ENCODE peak calls at places on chromosomes 11 and 22, in six cellular contexts. G is hepatocyte, N is fibroblast of lung, E is pancreas, I is adrenal gland, J is colonic mucosa. T is an unnamed sample. For H3K4me1, the result is how much of the 10 kb centered on the place peaks cover.

GRCh38 chr11:60905551-60906113 is 753 bp downstream of the PRPF19 start:
- DNase-seq in E (no peak), I (no peak), J (peak), N (peak), G (peak), T (no peak)

GRCh38 chr11:64013141-64013896 is 22.4 kb upstream of the FLRT1 start:
- DNase-seq in G (no peak), J (no peak), E (no peak), N (no peak), I (no peak), T (no peak)

GRCh38 chr22:43203471-43203981 is 16.6 kb upstream of the TTLL12 start:
- DNase-seq in G (no peak), J (no peak), I (peak), N (no peak), E (no peak), T (peak)

GRCh38 chr11:132058211-132058772 is 687.9 kb downstream of the NTM start:
- DNase-seq in G (no peak), J (no peak), N (peak), E (no peak), I (no peak), T (no peak)

GRCh38 chr11:70331901-70332300 is 61.4 kb downstream of the PPFIA1 start:
- DNase-seq in E (no peak), J (no peak), G (no peak), N (no peak), I (no peak), T (no peak)

GRCh38 chr22:37186228-37186996 is 1.6 kb downstream of the C1QTNF6 start:
- DNase-seq in J (no peak), G (no peak), I (no peak), N (peak), E (peak), T (peak)

GRCh38 chr11:65095974-65096806 is at the start of gene VPS51:
- DNase-seq in J (peak), I (peak), E (peak), G (peak), N (peak), T (peak)

GRCh38 chr11:70900540-70900939 is 351.8 kb downstream of the SHANK2 start:
- DNase-seq in J (no peak), N (no peak), E (peak), G (no peak), I (no peak), T (no peak)

GRCh38 chr22:35071784-35072183 is 5.8 kb downstream of the ISX start:
- DNase-seq in I (no peak), N (no peak), E (no peak), J (peak), G (no peak), T (no peak)

GRCh38 chr11:65034423-65034822 is 6.6 kb upstream of the SAC3D1 start:
- DNase-seq in G (no peak), N (no peak), I (no peak), E (no peak), J (no peak), T (no peak)

GRCh38 chr22:47659467-47660302 is 897.2 kb downstream of the TBC1D22A start:
- DNase-seq in J (no peak), I (no peak), G (no peak), N (no peak), E (no peak), T (no peak)

GRCh38 chr11:108734956-108735559 is 70.2 kb downstream of the DDX10 start:
- DNase-seq in I (no peak), J (no peak), G (peak), N (no peak), E (no peak), T (peak)

GRCh38 chr11:106231591-106231990 is 154.1 kb downstream of the AASDHPPT start:
- DNase-seq in I (no peak), G (peak), N (peak), E (no peak), J (no peak), T (peak)

GRCh38 chr11:19073454-19074415 is 13.2 kb upstream of the MRGPRX2 start:
- DNase-seq in J (no peak), I (no peak), E (no peak), G (no peak), N (no peak), T (no peak)

GRCh38 chr11:1277936-1278512 is 31.4 kb downstream of the TOLLIP start:
- DNase-seq in J (no peak), I (no peak), N (no peak), G (no peak), E (no peak), T (no peak)

GRCh38 chr11:124951341-124951740 is 2.7 kb upstream of the CCDC15 start:
- DNase-seq in G (no peak), N (no peak), I (no peak), E (no peak), J (no peak), T (no peak)

GRCh38 chr22:26970809-26971394 is 313.5 kb downstream of the MIAT start:
- DNase-seq in I (no peak), J (no peak), E (no peak), N (no peak), G (no peak), T (no peak)

GRCh38 chr11:79439430-79439892 is 1.4 kb downstream of the TENM4 start:
- DNase-seq in E (no peak), N (peak), J (peak), G (peak), I (peak), T (peak)

GRCh38 chr11:14022251-14022650 is 59.7 kb downstream of the SPON1 start:
- DNase-seq in J (no peak), N (no peak), E (no peak), G (no peak), I (no peak), T (no peak)

GRCh38 chr11:3861698-3862097 is 6.2 kb downstream of the STIM1 start:
- DNase-seq in J (no peak), N (no peak), G (no peak), I (no peak), E (no peak), T (no peak)

GRCh38 chr11:29018631-29019030 is 910.4 kb downstream of the METTL15 start:
- DNase-seq in J (no peak), I (no peak), E (no peak), N (peak), G (no peak), T (no peak)

GRCh38 chr11:112322173-112322813 is 61.6 kb upstream of the PLET1 start:
- DNase-seq in N (no peak), I (no peak), E (no peak), G (no peak), J (no peak), T (no peak)

GRCh38 chr11:115439385-115439784 is 64.8 kb downstream of the CADM1 start:
- DNase-seq in N (peak), I (no peak), G (no peak), J (no peak), E (no peak), T (no peak)

GRCh38 chr11:12284321-12285050 is 92.9 kb upstream of the PARVA start:
- DNase-seq in J (peak), E (no peak), N (peak), I (no peak), G (no peak), T (peak)

GRCh38 chr11:91158297-91158696 is 935.4 kb upstream of the CHORDC1 start:
- DNase-seq in N (no peak), J (no peak), G (no peak), E (no peak), I (no peak), T (no peak)

GRCh38 chr22:27775087-27775697 is 26.4 kb downstream of the MN1 start:
- DNase-seq in G (no peak), E (no peak), I (no peak), N (peak), J (no peak), T (no peak)

GRCh38 chr11:128688031-128688713 is 5.7 kb upstream of the FLI1 start:
- DNase-seq in E (peak), I (no peak), G (no peak), N (no peak), J (no peak), T (no peak)

GRCh38 chr11:124799384-124800225 is 601 bp downstream of the MSANTD2 start:
- DNase-seq in G (peak), I (peak), N (peak), E (peak), J (peak), T (peak)

GRCh38 chr22:25403752-25404471 is 160.6 kb upstream of the GRK3 start:
- DNase-seq in J (peak), I (no peak), G (peak), E (peak), N (peak), T (no peak)

GRCh38 chr11:72278911-72279310 is 34.9 kb upstream of the PHOX2A start:
- DNase-seq in J (no peak), G (no peak), E (no peak), I (no peak), N (peak), T (peak)

GRCh38 chr11:78188809-78189724 is at the start of gene USP35:
- DNase-seq in G (no peak), J (no peak), N (no peak), I (no peak), E (peak), T (no peak)

GRCh38 chr22:42602470-42602869 is 12.2 kb downstream of the POLDIP3 start:
- DNase-seq in E (no peak), J (no peak), G (no peak), N (no peak), I (no peak), T (no peak)

GRCh38 chr22:37419916-37420655 is 7.2 kb downstream of the ELFN2 start:
- DNase-seq in N (peak), G (peak), E (no peak), J (no peak), I (no peak), T (peak)

GRCh38 chr11:19474954-19475811 is 234.4 kb upstream of the E2F8 start:
- DNase-seq in J (no peak), N (no peak), I (no peak), E (no peak), G (no peak), T (no peak)

GRCh38 chr11:8352852-8353505 is 89.3 kb upstream of the LMO1 start:
- DNase-seq in I (no peak), N (no peak), J (no peak), E (no peak), G (no peak), T (no peak)

GRCh38 chr11:86464509-86465221 is 90.0 kb downstream of the CCDC81 start:
- DNase-seq in N (no peak), J (no peak), G (no peak), E (no peak), I (no peak), T (no peak)

GRCh38 chr11:26622201-26622600 is 50.1 kb upstream of the MUC15 start:
- DNase-seq in E (no peak), I (no peak), G (no peak), N (no peak), J (no peak), T (no peak)

GRCh38 chr22:31922593-31922992 is 21.7 kb upstream of the YWHAH start:
- DNase-seq in J (no peak), I (no peak), E (no peak), G (no peak), N (no peak), T (no peak)
- H3K4me1 ChIP-seq in J (under half), I (under half), E (under half), G (under half), N (under half), T (under half)

DNA sequence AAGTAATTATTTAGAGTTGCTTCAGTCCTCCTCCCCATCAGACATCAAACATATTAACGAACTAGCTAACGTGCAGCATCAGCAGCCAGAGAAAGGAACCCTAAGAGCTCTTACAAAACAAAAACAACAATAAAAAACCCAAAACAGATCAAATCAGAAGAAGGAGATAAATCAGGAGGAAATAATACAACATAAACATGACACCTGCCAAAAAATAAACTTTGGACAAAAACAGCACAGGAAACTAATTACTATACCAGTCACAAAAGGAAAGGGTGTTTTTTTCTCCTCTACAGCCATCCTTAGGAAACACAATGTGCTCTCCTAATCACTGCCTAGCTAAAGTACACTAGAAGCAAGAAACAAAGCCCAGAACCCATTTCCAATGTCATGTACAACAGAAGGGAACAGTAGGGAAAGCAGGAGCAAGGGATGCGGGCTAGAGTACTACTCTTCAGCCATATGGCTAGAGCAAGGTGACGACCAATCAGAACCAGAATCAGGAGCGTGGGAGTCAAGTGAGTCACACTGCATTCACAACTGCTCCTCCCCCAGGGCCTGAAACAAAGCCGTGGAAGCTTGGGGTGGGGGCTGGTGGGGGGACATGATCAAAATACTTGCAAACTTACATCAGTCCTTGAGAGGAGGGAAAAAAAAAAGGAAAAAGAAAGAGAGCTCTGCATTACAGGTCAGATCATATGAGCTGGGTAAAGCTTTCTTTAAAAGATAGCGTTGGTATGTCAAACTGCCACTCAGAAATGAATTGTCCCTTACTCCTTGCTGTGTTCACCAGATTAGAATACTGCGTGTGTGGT is 60.4 kb downstream of the LARGE2 start:
- DNase-seq in G (peak), E (no peak), N (peak), I (peak), J (no peak), T (peak)
- H3K27ac ChIP-seq in G (peak), E (no peak), N (peak), I (no peak), J (no peak), T (peak)

DNA sequence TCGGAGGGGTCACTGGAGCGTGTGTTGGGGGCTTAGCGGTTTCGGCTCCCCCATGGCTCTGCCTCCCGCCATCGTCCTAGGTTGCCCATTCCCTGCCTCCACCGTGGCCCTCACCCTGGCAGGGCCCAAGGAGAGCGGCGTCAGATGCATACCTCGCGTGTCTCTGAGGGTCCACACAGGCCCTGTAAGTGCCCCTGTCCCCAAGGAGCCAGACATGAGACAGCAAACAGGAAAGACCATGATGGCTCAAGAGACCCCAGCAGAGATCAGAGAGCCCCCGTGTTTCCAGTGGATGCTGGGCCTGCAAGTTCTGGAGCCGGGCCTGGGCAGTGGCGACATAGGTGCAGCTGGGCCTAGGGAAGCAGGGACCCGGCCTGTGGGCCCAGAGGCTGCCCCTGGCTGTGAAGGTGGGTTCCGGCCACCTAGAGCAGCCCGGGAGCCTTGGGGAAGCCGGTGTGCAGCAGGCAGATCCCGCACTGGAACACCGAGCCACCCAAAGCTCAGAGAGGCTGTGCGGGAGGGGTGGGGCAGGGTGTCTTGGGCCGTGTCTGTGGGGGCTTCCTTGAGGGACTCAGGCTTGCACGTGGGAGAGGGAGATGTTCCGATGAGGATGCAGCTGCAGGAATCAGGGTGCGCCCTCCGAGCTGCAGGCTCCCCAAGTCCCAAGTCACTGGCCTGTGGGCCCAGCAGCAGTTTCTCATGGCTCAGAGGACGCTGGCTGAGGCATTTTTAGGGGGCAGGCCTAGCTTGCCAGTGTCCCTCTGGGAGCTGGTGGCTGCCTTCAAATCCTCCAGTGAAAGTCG is 126.4 kb downstream of the KCNQ1OT1 start:
- DNase-seq in J (no peak), E (peak), G (no peak), I (no peak), N (no peak), T (no peak)
- H3K4me1 ChIP-seq in J (under half), E (under half), G (under half), I (under half), N (under half), T (under half)

GRCh38 chr22:20436309-20437252 is 1.0 kb downstream of the SCARF2 start:
- DNase-seq in J (no peak), N (peak), G (peak), I (no peak), E (peak), T (peak)
- H3K27ac ChIP-seq in J (peak), N (peak), G (peak), I (peak), E (no peak), T (peak)

GRCh38 chr11:67371199-67371548 is 2.2 kb downstream of the CLCF1 start:
- DNase-seq in E (no peak), I (no peak), G (no peak), N (no peak), J (no peak), T (no peak)
- H3K4me1 ChIP-seq in E (under half), I (under half), G (half or more), N (half or more), J (under half), T (under half)

GRCh38 chr11:116931206-116931953 is 94.0 kb upstream of the APOA1 start:
- DNase-seq in N (peak), E (no peak), G (no peak), J (no peak), I (no peak), T (no peak)
- H3K27ac ChIP-seq in N (no peak), E (no peak), G (no peak), J (peak), I (peak), T (peak)

DNA sequence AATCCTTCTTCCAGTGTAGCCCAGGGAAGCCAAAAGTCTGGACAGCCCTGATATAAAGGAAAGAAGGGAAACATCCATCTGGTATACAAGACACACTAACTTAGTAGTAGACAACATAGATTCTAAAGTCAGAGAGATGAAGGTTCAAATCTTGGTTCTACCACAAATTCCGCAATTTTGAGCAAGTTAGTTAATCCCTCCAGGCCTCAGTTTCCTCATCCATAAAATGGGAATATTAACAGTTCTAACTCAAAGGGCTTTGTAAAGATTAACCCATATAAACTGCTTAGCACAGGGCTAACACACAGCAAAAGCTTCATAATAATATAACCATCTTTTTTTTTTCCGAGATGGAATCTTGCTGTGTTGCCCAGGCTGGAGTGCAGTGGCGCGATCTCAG is 10.7 kb downstream of the LRP4 start:
- DNase-seq in E (no peak), N (no peak), G (no peak), I (no peak), J (no peak), T (no peak)
- H3K4me1 ChIP-seq in E (under half), N (under half), G (under half), I (under half), J (under half), T (under half)

GRCh38 chr11:82732734-82733443 is 775 bp downstream of the FAM181B start:
- DNase-seq in G (peak), J (no peak), I (peak), E (peak), N (no peak), T (peak)
- H3K27ac ChIP-seq in G (no peak), J (no peak), I (peak), E (no peak), N (no peak), T (no peak)

GRCh38 chr22:20560716-20561115 is 53.3 kb downstream of the MED15 start:
- DNase-seq in E (no peak), N (no peak), I (no peak), G (no peak), J (no peak), T (no peak)

GRCh38 chr22:20558534-20558933 is 51.1 kb downstream of the MED15 start:
- DNase-seq in E (no peak), J (no peak), N (no peak), I (no peak), G (no peak), T (no peak)

GRCh38 chr22:20562607-20563463 is 55.4 kb downstream of the MED15 start:
- DNase-seq in J (no peak), G (no peak), N (no peak), I (no peak), E (no peak), T (no peak)

GRCh38 chr22:20561882-20562281 is 54.5 kb downstream of the MED15 start:
- DNase-seq in I (no peak), E (no peak), G (no peak), J (no peak), N (no peak), T (no peak)

GRCh38 chr22:20559174-20559760 is 51.9 kb downstream of the MED15 start:
- DNase-seq in N (no peak), I (no peak), G (no peak), J (no peak), E (no peak), T (no peak)
- H3K4me1 ChIP-seq in N (under half), I (under half), G (under half), J (under half), E (under half), T (under half)

GRCh38 chr22:30578481-30578880 is 4.0 kb upstream of the GAL3ST1 start:
- DNase-seq in N (no peak), J (no peak), G (no peak), E (no peak), I (no peak), T (no peak)
- H3K27ac ChIP-seq in N (no peak), J (no peak), G (no peak), E (no peak), I (no peak), T (no peak)

T was measured in cardiac muscle cell.